ENCODE peak calls at places on chromosomes 16 and 17, in seven cellular contexts. K, R, M, E, F, O and V are unnamed samples.
A peak's percentile ranks its signal among the peaks of the same experiment; 100 is the strongest.

GRCh38 chr16:6803171-6803570 is 529.5 kb upstream of the RBFOX1 start:
- DNase-seq in K (no peak), R (no peak), M (no peak), E (no peak), F (no peak), O (no peak), V (no peak)

GRCh38 chr17:16506188-16506587 is 14.2 kb upstream of the LRRC75A start:
- DNase-seq in K (no peak), R (no peak), M (no peak), E (no peak), F (no peak), O (no peak), V (no peak)

GRCh38 chr17:59366040-59366757 is 34.7 kb downstream of the YPEL2 start:
- DNase-seq in K (no peak), R (no peak), M (no peak), E (no peak), F (no peak), O (peak; percentile 69), V (no peak)

GRCh38 chr17:61805399-61805798 is 57.9 kb downstream of the BRIP1 start:
- DNase-seq in K (peak; percentile 58), R (peak; percentile 27), M (peak; percentile 22), E (no peak), F (no peak), O (no peak), V (no peak)

GRCh38 chr16:86679490-86679889 is 101.1 kb downstream of the FOXL1 start:
- DNase-seq in K (peak; percentile 56), R (no peak), M (no peak), E (no peak), F (no peak), O (no peak), V (no peak)

GRCh38 chr17:65434251-65434650 is 127.2 kb downstream of the AXIN2 start:
- DNase-seq in K (no peak), R (no peak), M (no peak), E (no peak), F (no peak), O (no peak), V (peak; percentile 13)

GRCh38 chr16:83298541-83298940 is 509.2 kb upstream of the HSBP1 start:
- DNase-seq in K (no peak), R (no peak), M (no peak), E (no peak), F (no peak), O (no peak), V (no peak)

GRCh38 chr17:60601443-60602384 is 1.7 kb downstream of the PPM1D start:
- DNase-seq in K (peak; percentile 72), R (peak; percentile 74), M (peak; percentile 91), E (peak; percentile 54), F (peak; percentile 66), O (peak; percentile 36), V (peak; percentile 87)

GRCh38 chr17:77437017-77437416 is 296.2 kb downstream of the SEC14L1 start:
- DNase-seq in K (no peak), R (peak; percentile 61), M (peak; percentile 92), E (no peak), F (no peak), O (no peak), V (no peak)

GRCh38 chr17:77107506-77108433 is 33.0 kb upstream of the SEC14L1 start:
- DNase-seq in K (no peak), R (peak; percentile 43), M (no peak), E (no peak), F (peak; percentile 51), O (no peak), V (peak; percentile 35)

GRCh38 chr17:45098081-45098868 is 34.0 kb downstream of the PLCD3 start:
- DNase-seq in K (peak; percentile 16), R (no peak), M (no peak), E (no peak), F (no peak), O (no peak), V (no peak)

GRCh38 chr17:44960654-44961053 is 7.4 kb downstream of the C1QL1 start:
- DNase-seq in K (no peak), R (no peak), M (no peak), E (no peak), F (peak; percentile 68), O (no peak), V (peak; percentile 40)

GRCh38 chr17:30116661-30117547 is at the start of gene NSRP1:
- DNase-seq in K (peak; percentile 93), R (peak; percentile 96), M (peak; percentile 95), E (peak; percentile 99), F (peak; percentile 98), O (peak; percentile 90), V (peak; percentile 96)

GRCh38 chr17:63126607-63127006 is 160.6 kb downstream of the TANC2 start:
- DNase-seq in K (no peak), R (no peak), M (no peak), E (no peak), F (no peak), O (no peak), V (no peak)

GRCh38 chr17:83121921-83122820 is 42.8 kb downstream of the METRNL start:
- DNase-seq in K (no peak), R (no peak), M (no peak), E (no peak), F (peak; percentile 41), O (no peak), V (no peak)

GRCh38 chr17:67751101-67752074 is 33.7 kb downstream of the NOL11 start:
- DNase-seq in K (peak; percentile 65), R (no peak), M (no peak), E (no peak), F (no peak), O (no peak), V (no peak)

GRCh38 chr17:71937914-71938313 is 182.9 kb upstream of the SOX9 start:
- DNase-seq in K (no peak), R (no peak), M (no peak), E (no peak), F (no peak), O (no peak), V (no peak)

GRCh38 chr16:55370762-55371482 is 46.9 kb downstream of the IRX6 start:
- DNase-seq in K (peak; percentile 42), R (peak; percentile 31), M (peak; percentile 22), E (peak; percentile 9), F (peak; percentile 48), O (peak; percentile 51), V (peak; percentile 1)

GRCh38 chr17:43949777-43950176 is 4.0 kb downstream of the PYY start:
- DNase-seq in K (no peak), R (no peak), M (no peak), E (no peak), F (no peak), O (no peak), V (peak; percentile 6)

GRCh38 chr17:38982858-38983746 is 15.9 kb upstream of the FBXO47 start:
- DNase-seq in K (peak; percentile 38), R (peak; percentile 48), M (peak; percentile 81), E (peak; percentile 79), F (peak; percentile 72), O (peak; percentile 54), V (peak; percentile 59)
- H3K27ac ChIP-seq in K (no peak overlapping the region), R (no peak overlapping the region), M (no peak overlapping the region), E (no peak overlapping the region), F (no peak overlapping the region), O (no peak overlapping the region), V (no peak overlapping the region)

GRCh38 chr17:66441012-66441703 is 138.7 kb downstream of the PRKCA start:
- DNase-seq in K (peak; percentile 69), R (no peak), M (no peak), E (no peak), F (no peak), O (no peak), V (no peak)
- H3K4me3 ChIP-seq in K (no peak overlapping the region), R (no peak overlapping the region), M (no peak overlapping the region), E (no peak overlapping the region), F (no peak overlapping the region), O (no peak overlapping the region), V (no peak overlapping the region)

GRCh38 chr16:4058386-4058785 is 57.9 kb downstream of the ADCY9 start:
- DNase-seq in K (no peak), R (no peak), M (peak; percentile 19), E (no peak), F (no peak), O (no peak), V (no peak)

GRCh38 chr16:4062212-4062802 is 53.9 kb downstream of the ADCY9 start:
- DNase-seq in K (no peak), R (no peak), M (no peak), E (no peak), F (no peak), O (no peak), V (no peak)

GRCh38 chr16:4057439-4057877 is 58.8 kb downstream of the ADCY9 start:
- DNase-seq in K (no peak), R (no peak), M (no peak), E (no peak), F (no peak), O (no peak), V (no peak)

GRCh38 chr16:4059969-4060368 is 56.3 kb downstream of the ADCY9 start:
- DNase-seq in K (no peak), R (no peak), M (no peak), E (no peak), F (peak; percentile 60), O (no peak), V (peak; percentile 24)

DNA sequence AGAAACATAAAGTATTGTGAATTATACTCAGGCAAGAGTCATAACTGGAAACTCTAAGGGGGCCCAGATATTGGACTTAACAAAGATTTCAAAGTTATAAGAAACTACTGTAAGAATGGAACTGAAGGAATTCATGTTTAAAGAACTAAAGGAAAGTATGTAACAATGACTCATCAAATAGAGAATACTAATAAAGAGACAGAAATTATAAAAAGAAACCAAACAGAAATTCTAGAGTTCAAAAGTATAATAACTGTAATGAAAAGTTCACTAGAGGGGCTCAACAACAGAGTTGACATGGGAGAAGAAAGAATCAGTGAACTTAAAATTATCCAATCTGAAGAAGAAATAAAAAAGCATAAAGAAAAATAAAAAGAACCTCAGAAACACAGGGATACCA is 55.4 kb downstream of the ADCY9 start:
- DNase-seq in K (no peak), R (no peak), M (peak; percentile 36), E (no peak), F (no peak), O (no peak), V (no peak)
- H3K27ac ChIP-seq in K (no peak overlapping the region), R (no peak overlapping the region), M (no peak overlapping the region), E (no peak overlapping the region), F (no peak overlapping the region), O (no peak overlapping the region), V (no peak overlapping the region)

GRCh38 chr17:75752405-75753192 is 12.4 kb downstream of the GALK1 start:
- DNase-seq in K (no peak), R (no peak), M (no peak), E (no peak), F (no peak), O (no peak), V (no peak)

GRCh38 chr17:75754378-75755204 is 10.4 kb downstream of the GALK1 start:
- DNase-seq in K (no peak), R (no peak), M (no peak), E (no peak), F (no peak), O (no peak), V (no peak)

GRCh38 chr17:75753514-75754377 is 11.2 kb downstream of the GALK1 start:
- DNase-seq in K (no peak), R (peak; percentile 15), M (peak; percentile 62), E (no peak), F (peak; percentile 84), O (peak; percentile 63), V (no peak)

GRCh38 chr17:75751676-75752404 is 13.2 kb downstream of the GALK1 start:
- DNase-seq in K (no peak), R (no peak), M (no peak), E (no peak), F (no peak), O (no peak), V (no peak)

DNA sequence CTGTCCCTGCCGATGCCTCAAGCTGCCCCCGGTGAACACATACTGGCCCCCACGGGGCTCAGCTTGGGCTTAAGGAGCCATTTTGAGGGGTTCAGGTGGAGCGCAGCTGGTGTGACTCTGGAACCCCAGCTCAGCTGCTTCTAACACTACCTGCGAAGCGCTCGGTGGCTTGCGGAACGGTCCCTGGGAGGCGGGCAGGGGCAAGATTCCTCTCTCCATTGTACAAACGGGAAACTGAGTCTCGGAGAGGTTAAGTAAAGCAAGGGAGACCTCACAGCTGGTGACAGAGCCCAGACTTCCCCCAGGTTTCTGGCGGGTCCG is 11.8 kb downstream of the GALK1 start:
- DNase-seq in K (no peak), R (no peak), M (no peak), E (no peak), F (no peak), O (no peak), V (no peak)
- H3K4me3 ChIP-seq in K (no peak overlapping the region), R (peak overlapping the region; percentile 45), M (no peak overlapping the region), E (no peak overlapping the region), F (peak overlapping the region; percentile 50), O (no peak overlapping the region), V (peak overlapping the region; percentile 26)